ENCODE peak calls at places on chromosomes 4 and X, in nine cellular contexts. S, O, L, A, I, X, N, E and H are unnamed samples.

GRCh38 chrX:63387411-63387810 is 36.3 kb upstream of the SPIN4 start:
- DNase-seq in S (no peak), O (no peak), L (no peak), A (no peak), I (no peak), X (no peak), N (no peak), E (no peak), H (no peak)

GRCh38 chrX:70979136-70979762 is 48.4 kb upstream of the SLC7A3 start:
- DNase-seq in S (peak; percentile 43), O (no peak), L (no peak), A (no peak), I (no peak), X (no peak), N (peak; percentile 20), E (no peak), H (no peak)

GRCh38 chr4:38314663-38315062 is 349.3 kb upstream of the KLF3 start:
- DNase-seq in S (no peak), O (no peak), L (no peak), A (peak; percentile 91), I (peak; percentile 91), X (peak; percentile 51), N (peak; percentile 95), E (no peak), H (no peak)

GRCh38 chrX:85107407-85107806 is 103.7 kb downstream of the APOOL start:
- DNase-seq in S (no peak), O (no peak), L (peak; percentile 84), A (no peak), I (no peak), X (no peak), N (peak; percentile 68), E (no peak), H (no peak)

GRCh38 chr4:89316931-89317366 is 9.3 kb upstream of the GPRIN3 start:
- DNase-seq in S (peak; percentile 65), O (no peak), L (no peak), A (no peak), I (no peak), X (no peak), N (peak; percentile 82), E (no peak), H (no peak)

GRCh38 chrX:136201601-136202000 is 49.6 kb downstream of the MAP7D3 start:
- DNase-seq in S (no peak), O (no peak), L (no peak), A (no peak), I (no peak), X (no peak), N (no peak), E (no peak), H (no peak)

GRCh38 chr4:32112891-32113290 is 1392.7 kb downstream of the PCDH7 start:
- DNase-seq in S (no peak), O (no peak), L (no peak), A (no peak), I (no peak), X (no peak), N (peak; percentile 87), E (no peak), H (no peak)

GRCh38 chr4:38449506-38450174 is 214.4 kb upstream of the KLF3 start:
- DNase-seq in S (peak; percentile 16), O (no peak), L (no peak), A (peak; percentile 56), I (no peak), X (peak; percentile 49), N (peak; percentile 15), E (no peak), H (no peak)

GRCh38 chrX:138073626-138074025 is 507.7 kb downstream of the ZIC3 start:
- DNase-seq in S (no peak), O (no peak), L (no peak), A (no peak), I (no peak), X (no peak), N (no peak), E (no peak), H (no peak)

GRCh38 chrX:112083624-112084326 is 1.2 kb upstream of the TRPC5 start:
- DNase-seq in S (no peak), O (no peak), L (no peak), A (no peak), I (no peak), X (no peak), N (no peak), E (no peak), H (no peak)

GRCh38 chrX:149365061-149365460 is 140.0 kb downstream of the IDS start:
- DNase-seq in S (peak; percentile 73), O (no peak), L (no peak), A (no peak), I (no peak), X (no peak), N (peak; percentile 0), E (no peak), H (no peak)

GRCh38 chr4:183416878-183417277 is 27.6 kb upstream of the CDKN2AIP start:
- DNase-seq in S (no peak), O (no peak), L (no peak), A (no peak), I (no peak), X (no peak), N (no peak), E (no peak), H (no peak)

GRCh38 chr4:168551211-168551610 is 54.4 kb downstream of the PALLD start:
- DNase-seq in S (peak; percentile 89), O (no peak), L (no peak), A (no peak), I (no peak), X (no peak), N (peak; percentile 70), E (no peak), H (no peak)

GRCh38 chr4:83238849-83239248 is 45.7 kb downstream of the COQ2 start:
- DNase-seq in S (no peak), O (no peak), L (no peak), A (no peak), I (no peak), X (no peak), N (no peak), E (no peak), H (no peak)

GRCh38 chr4:157220026-157220881 is at the start of gene GRIA2:
- DNase-seq in S (peak; percentile 53), O (peak; percentile 72), L (peak; percentile 86), A (peak; percentile 37), I (peak; percentile 41), X (peak; percentile 68), N (peak; percentile 20), E (no peak), H (no peak)

GRCh38 chr4:38614198-38614597 is 49.8 kb upstream of the KLF3 start:
- DNase-seq in S (no peak), O (no peak), L (no peak), A (no peak), I (no peak), X (no peak), N (no peak), E (no peak), H (no peak)

DNA sequence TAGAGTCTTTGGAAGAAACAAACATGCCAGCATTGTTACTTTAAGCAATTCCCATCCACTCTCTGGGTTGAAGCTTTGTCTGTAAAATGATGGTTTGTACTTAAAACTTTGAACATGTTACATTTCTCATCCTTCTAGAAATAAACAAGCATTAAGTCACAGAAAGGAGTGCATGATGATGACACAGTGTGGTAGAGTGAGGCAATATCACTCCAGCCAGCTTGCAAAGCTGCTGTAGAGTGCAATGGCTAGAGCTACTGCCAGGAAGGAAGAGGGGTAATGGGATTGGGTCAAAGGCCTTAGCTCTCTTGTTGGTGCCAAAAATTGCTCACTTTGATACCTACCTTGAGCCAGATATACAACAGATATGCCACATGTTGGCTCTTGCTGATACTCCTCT is 12.3 kb upstream of the ENOX2 start:
- DNase-seq in S (no peak), O (no peak), L (no peak), A (no peak), I (no peak), X (no peak), N (peak; percentile 7), E (no peak), H (no peak)
- TF ChIP-seq CTCF in S (no peak), O (no peak), L (no peak), A (no peak), I (no peak), X (no peak), N (no peak), E (no peak), H (no peak)

GRCh38 chr4:79621061-79621460 is 213.0 kb upstream of the GK2 start:
- DNase-seq in S (no peak), O (no peak), L (no peak), A (no peak), I (no peak), X (no peak), N (no peak), E (no peak), H (no peak)

GRCh38 chr4:79620627-79621026 is 212.6 kb upstream of the GK2 start:
- DNase-seq in S (no peak), O (no peak), L (no peak), A (no peak), I (no peak), X (no peak), N (no peak), E (no peak), H (no peak)

GRCh38 chr4:79626102-79626501 is 218.1 kb upstream of the GK2 start:
- DNase-seq in S (no peak), O (no peak), L (no peak), A (no peak), I (no peak), X (no peak), N (no peak), E (no peak), H (no peak)

GRCh38 chr4:79623125-79623905 is 215.3 kb upstream of the GK2 start:
- DNase-seq in S (no peak), O (peak; percentile 63), L (no peak), A (no peak), I (no peak), X (no peak), N (no peak), E (no peak), H (no peak)
- H3K4me3 ChIP-seq in S (no peak overlapping the region), O (peak overlapping the region; percentile 27), L (no peak overlapping the region), A (no peak overlapping the region), I (no peak overlapping the region), X (no peak overlapping the region), N (no peak overlapping the region), E (no peak overlapping the region), H (peak overlapping the region; percentile 10)

DNA sequence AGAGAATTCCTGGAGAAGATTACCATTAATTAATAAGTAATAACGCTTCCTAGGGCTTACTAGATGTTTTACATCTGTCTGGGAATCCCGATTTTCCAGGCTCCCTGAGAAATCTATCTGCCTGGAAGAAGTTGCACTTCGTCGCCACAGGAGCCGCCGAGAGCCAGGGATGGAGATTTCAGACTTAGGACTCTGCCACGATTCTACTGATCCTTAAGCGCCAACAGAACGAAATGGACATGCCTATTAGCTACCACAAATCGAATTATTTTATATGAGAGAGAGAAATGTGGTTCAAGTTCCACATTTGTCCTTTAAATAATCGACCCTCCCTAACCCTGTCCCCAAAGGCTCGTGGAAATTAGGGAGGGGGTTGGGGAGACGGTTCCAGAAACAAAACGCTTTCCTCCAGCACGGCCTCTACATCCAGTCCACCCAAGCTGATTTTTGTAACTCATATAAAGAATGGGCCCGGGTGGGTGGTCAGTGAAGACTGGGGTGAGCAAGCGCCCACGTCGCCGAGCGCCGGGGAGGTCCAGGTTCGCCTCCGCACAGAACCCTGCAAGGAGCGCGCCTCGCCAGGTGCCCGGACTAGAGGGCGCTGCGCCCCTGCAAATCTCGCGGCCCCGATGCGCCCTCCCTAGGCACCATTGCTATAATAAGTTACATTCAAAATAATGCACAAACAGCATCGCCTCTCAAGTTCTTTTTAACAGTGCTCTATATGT is 1.9 kb upstream of the FAT1 start:
- DNase-seq in S (peak; percentile 80), O (peak; percentile 90), L (peak; percentile 95), A (peak; percentile 91), I (peak; percentile 90), X (peak; percentile 82), N (peak; percentile 66), E (peak; percentile 78), H (no peak)
- TF ChIP-seq CTCF in S (peak; percentile 55), O (peak; percentile 63), L (no peak), A (peak; percentile 66), I (peak; percentile 64), X (peak; percentile 48), N (peak; percentile 91), E (peak; percentile 65), H (peak; percentile 60)

GRCh38 chr4:118825799-118826198 is 10.1 kb downstream of the SEC24D start:
- DNase-seq in S (no peak), O (no peak), L (no peak), A (no peak), I (no peak), X (no peak), N (no peak), E (no peak), H (no peak)
- H3K4me3 ChIP-seq in S (no peak overlapping the region), O (no peak overlapping the region), L (no peak overlapping the region), A (no peak overlapping the region), I (no peak overlapping the region), X (no peak overlapping the region), N (no peak overlapping the region), E (no peak overlapping the region), H (peak overlapping the region; percentile 18)